ENCODE peak calls at places on chromosomes 1 and 21, in eight cellular contexts. Q, O, S, W, D, Y, R and P are unnamed samples.
A peak's percentile ranks its signal among the peaks of the same experiment; 100 is the strongest.

GRCh38 chr1:39970274-39970673 is 15.3 kb downstream of the MFSD2A start:
- DNase-seq in Q (no peak), O (no peak), S (no peak), W (no peak), D (no peak), Y (no peak), R (no peak), P (no peak)

GRCh38 chr21:28714795-28715464 is 277.7 kb downstream of the LTN1 start:
- DNase-seq in Q (no peak), O (peak; percentile 74), S (no peak), W (no peak), D (peak; percentile 42), Y (no peak), R (peak; percentile 46), P (no peak)

GRCh38 chr1:2411801-2412394 is 466 bp downstream of the PEX10 start:
- DNase-seq in Q (no peak), O (no peak), S (no peak), W (no peak), D (no peak), Y (peak; percentile 60), R (peak; percentile 12), P (no peak)

GRCh38 chr1:25425098-25426085 is 4.8 kb upstream of the RHCE start:
- DNase-seq in Q (no peak), O (no peak), S (no peak), W (no peak), D (no peak), Y (no peak), R (no peak), P (no peak)

GRCh38 chr1:20480261-20481157 is 5.5 kb downstream of the CAMK2N1 start:
- DNase-seq in Q (no peak), O (no peak), S (no peak), W (peak; percentile 54), D (no peak), Y (no peak), R (no peak), P (no peak)

GRCh38 chr1:4178501-4178900 is 278.4 kb upstream of the C1orf174 start:
- DNase-seq in Q (no peak), O (no peak), S (no peak), W (no peak), D (no peak), Y (no peak), R (no peak), P (no peak)

GRCh38 chr21:44059710-44060109 is 47.5 kb upstream of the PWP2 start:
- DNase-seq in Q (no peak), O (no peak), S (no peak), W (no peak), D (no peak), Y (no peak), R (no peak), P (no peak)

GRCh38 chr1:230855886-230856285 is 12.4 kb downstream of the C1orf198 start:
- DNase-seq in Q (no peak), O (no peak), S (no peak), W (no peak), D (no peak), Y (no peak), R (no peak), P (no peak)

GRCh38 chr1:163085904-163086268 is 16.7 kb downstream of the RGS4 start:
- DNase-seq in Q (no peak), O (peak; percentile 54), S (no peak), W (no peak), D (no peak), Y (no peak), R (no peak), P (no peak)

GRCh38 chr1:172279951-172280350 is 140.5 kb upstream of the C1orf105 start:
- DNase-seq in Q (no peak), O (peak; percentile 9), S (no peak), W (no peak), D (peak; percentile 35), Y (no peak), R (peak; percentile 41), P (no peak)

GRCh38 chr1:154712166-154712838 is 104.3 kb upstream of the ADAR start:
- DNase-seq in Q (no peak), O (no peak), S (no peak), W (no peak), D (no peak), Y (no peak), R (no peak), P (no peak)
- H3K4me3 ChIP-seq in Q (no peak overlapping the region), O (no peak overlapping the region), S (no peak overlapping the region), W (no peak overlapping the region), D (no peak overlapping the region), Y (no peak overlapping the region), R (no peak overlapping the region), P (no peak overlapping the region)

GRCh38 chr1:117610036-117610435 is 4.2 kb downstream of the TENT5C start:
- DNase-seq in Q (no peak), O (no peak), S (no peak), W (no peak), D (no peak), Y (no peak), R (no peak), P (no peak)
- H3K4me3 ChIP-seq in Q (peak overlapping the region; percentile 94), O (no peak overlapping the region), S (no peak overlapping the region), W (no peak overlapping the region), D (no peak overlapping the region), Y (no peak overlapping the region), R (no peak overlapping the region), P (no peak overlapping the region)

DNA sequence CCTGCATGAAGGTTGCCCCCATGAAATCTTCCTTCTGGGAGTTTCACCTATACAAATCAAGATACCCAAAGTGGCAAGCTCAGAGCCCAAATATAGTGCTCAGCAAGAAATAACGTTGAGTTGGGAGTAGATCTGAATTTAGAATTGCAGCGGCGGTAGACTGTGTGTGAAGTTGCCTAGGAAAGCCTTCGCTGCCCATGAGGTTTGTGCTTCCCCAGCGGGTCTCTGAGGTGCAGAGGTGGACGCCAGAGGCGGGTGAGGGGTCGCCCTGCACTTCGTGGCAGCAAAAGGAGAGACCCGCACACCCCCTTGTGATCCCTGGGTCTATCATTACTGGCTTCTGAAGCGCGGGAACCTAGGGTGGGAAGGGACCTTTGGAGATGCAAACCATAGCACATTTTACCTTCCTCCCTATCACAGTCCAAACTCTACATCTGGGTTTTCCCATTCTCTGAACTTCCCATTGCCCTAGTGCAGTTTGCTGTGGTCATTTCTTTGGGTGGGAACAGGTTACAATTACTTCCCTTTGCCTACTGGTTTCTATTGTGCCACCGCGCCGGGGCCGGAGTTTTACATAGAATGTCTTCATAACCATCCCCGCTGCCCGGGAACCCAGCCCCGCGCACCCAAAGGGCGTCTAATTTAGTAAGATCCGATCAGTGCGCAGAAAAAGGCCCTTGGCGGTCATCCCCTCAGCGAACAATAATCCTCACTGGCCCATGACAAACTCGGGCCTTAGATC is 5.2 kb downstream of the TBX15 start:
- DNase-seq in Q (no peak), O (no peak), S (no peak), W (no peak), D (no peak), Y (no peak), R (no peak), P (no peak)
- H3K4me3 ChIP-seq in Q (no peak overlapping the region), O (no peak overlapping the region), S (no peak overlapping the region), W (no peak overlapping the region), D (no peak overlapping the region), Y (no peak overlapping the region), R (no peak overlapping the region), P (no peak overlapping the region)

DNA sequence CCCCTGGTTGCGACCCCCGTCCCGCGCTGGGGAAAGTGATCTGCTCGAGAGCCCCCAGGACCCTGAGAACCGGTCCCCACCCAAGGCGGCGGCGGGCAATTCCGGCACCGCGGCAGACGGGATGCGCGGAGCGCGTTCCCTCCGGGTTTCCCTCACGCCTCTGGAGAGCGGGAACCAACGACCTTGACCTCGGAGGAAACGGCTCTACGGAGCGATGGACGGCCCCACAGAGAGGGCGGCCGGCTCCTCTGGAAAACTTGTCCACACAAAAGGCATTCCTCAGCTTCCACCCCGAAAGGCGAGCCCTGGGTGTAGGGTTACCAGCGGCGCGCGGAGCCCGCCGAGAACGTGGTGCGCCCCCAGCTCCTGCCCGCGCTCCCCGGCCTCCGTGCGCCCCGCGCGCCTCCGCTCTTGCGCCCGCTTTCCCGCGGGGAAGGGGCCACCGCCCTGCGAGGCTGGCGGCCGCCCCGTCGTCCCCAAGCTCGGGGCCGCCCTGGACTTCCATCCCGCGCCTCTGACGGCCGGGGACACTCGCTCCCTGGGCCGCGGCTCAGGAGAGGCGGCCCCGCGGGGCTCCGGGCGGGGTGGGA is 391 bp upstream of the KIAA1614 start:
- DNase-seq in Q (no peak), O (peak; percentile 54), S (no peak), W (peak; percentile 82), D (peak; percentile 25), Y (no peak), R (peak; percentile 58), P (no peak)
- H3K4me3 ChIP-seq in Q (peak overlapping the region; percentile 33), O (peak overlapping the region; percentile 55), S (peak overlapping the region; percentile 43), W (peak overlapping the region; percentile 77), D (peak overlapping the region; percentile 55), Y (peak overlapping the region; percentile 61), R (peak overlapping the region; percentile 23), P (no peak overlapping the region)

GRCh38 chr1:57204091-57204490 is 219.8 kb downstream of the DAB1 start:
- DNase-seq in Q (no peak), O (no peak), S (no peak), W (no peak), D (no peak), Y (no peak), R (no peak), P (no peak)
- H3K4me3 ChIP-seq in Q (no peak overlapping the region), O (no peak overlapping the region), S (no peak overlapping the region), W (no peak overlapping the region), D (no peak overlapping the region), Y (no peak overlapping the region), R (no peak overlapping the region), P (no peak overlapping the region)